ENCODE peak calls at places on chromosomes 7 and 10, in eight cellular contexts. X is memory B cell; J is renal cortical epithelial cell; Y is NCI-H526 treated with DMSO at 0.1 percent for 48 hours; I is M059J; L is WERI-Rb-1; N is stimulated activated CD8-positive, alpha-beta memory T cell treated with anti-CD3 and anti-CD28 coated beads, Interleukin-4, amount 100 ng/mL, for 4 hours; R is dermis microvascular lymphatic vessel endothelial cell. Z is an unnamed sample.

GRCh38 chr10:21458496-21458895 is 67.0 kb downstream of the SKIDA1 start:
- DNase-seq in Y (no peak), L (no peak), J (no peak), I (no peak), N (no peak), X (no peak), R (no peak), Z (no peak)

GRCh38 chr7:36995776-36996175 is 271.5 kb upstream of the AOAH start:
- DNase-seq in X (no peak), N (no peak), L (no peak), R (no peak), I (no peak), J (no peak), Y (no peak), Z (no peak)

GRCh38 chr10:61943699-61944444 is 42.4 kb downstream of the ARID5B start:
- DNase-seq in J (peak), Y (no peak), X (no peak), R (peak), N (no peak), I (peak), L (no peak), Z (no peak)

GRCh38 chr10:78742730-78743615 is 325.8 kb upstream of the ZMIZ1 start:
- DNase-seq in X (no peak), L (no peak), R (no peak), Y (no peak), N (no peak), I (no peak), J (no peak), Z (no peak)

GRCh38 chr7:1529383-1530116 is 952 bp upstream of the MAFK start:
- DNase-seq in N (no peak), J (no peak), X (no peak), Y (no peak), L (no peak), R (no peak), I (no peak), Z (no peak)

GRCh38 chr10:84522612-84523462 is 194.4 kb downstream of the CCSER2 start:
- DNase-seq in N (no peak), L (no peak), R (no peak), J (no peak), X (no peak), I (no peak), Y (no peak), Z (no peak)

GRCh38 chr7:44375236-44375699 is 49.9 kb upstream of the CAMK2B start:
- DNase-seq in X (no peak), I (no peak), N (no peak), J (no peak), L (peak), Y (no peak), R (peak), Z (peak)

GRCh38 chr7:151018421-151019129 is 5.7 kb downstream of the ATG9B start:
- DNase-seq in N (no peak), I (no peak), Y (no peak), R (no peak), J (no peak), L (no peak), X (no peak), Z (peak)

GRCh38 chr7:157462840-157463239 is 126.0 kb downstream of the DNAJB6 start:
- DNase-seq in Y (no peak), J (no peak), L (no peak), X (no peak), N (no peak), R (no peak), I (no peak), Z (no peak)

GRCh38 chr10:125005312-125006187 is 63.6 kb downstream of the ZRANB1 start:
- DNase-seq in J (no peak), R (no peak), Y (no peak), N (no peak), X (no peak), L (peak), I (no peak), Z (no peak)